ENCODE peak calls at places on chromosomes 12 and 14, in five cellular contexts. One of them, this sample, is unnamed.

GRCh38 chr14:103028161-103028767 is 29.1 kb downstream of the CDC42BPB start:
- DNase-seq in AG10803: no peak
- DNase-seq in foreskin fibroblast: no peak
- DNase-seq in upper lobe of right lung: no peak
- DNase-seq in B cell: no peak
- DNase-seq in this sample: no peak

GRCh38 chr12:2395352-2395977 is 342.7 kb downstream of the CACNA1C start:
- DNase-seq in B cell: peak
- DNase-seq in AG10803: peak
- DNase-seq in upper lobe of right lung: peak
- DNase-seq in foreskin fibroblast: peak
- DNase-seq in this sample: no peak

GRCh38 chr14:43901950-43902349 is 605.1 kb downstream of the FSCB start:
- DNase-seq in B cell: no peak
- DNase-seq in AG10803: no peak
- DNase-seq in upper lobe of right lung: no peak
- DNase-seq in foreskin fibroblast: no peak
- DNase-seq in this sample: no peak

GRCh38 chr12:43711348-43711747 is 47.2 kb downstream of the PUS7L start:
- DNase-seq in AG10803: no peak
- DNase-seq in upper lobe of right lung: no peak
- DNase-seq in foreskin fibroblast: no peak
- DNase-seq in B cell: no peak
- DNase-seq in this sample: no peak

GRCh38 chr12:46701356-46701755 is 124.4 kb downstream of the SLC38A4 start:
- DNase-seq in B cell: no peak
- DNase-seq in foreskin fibroblast: no peak
- DNase-seq in AG10803: no peak
- DNase-seq in upper lobe of right lung: no peak
- DNase-seq in this sample: no peak

GRCh38 chr12:89863332-89863938 is 154.8 kb upstream of the ATP2B1 start:
- DNase-seq in AG10803: no peak
- DNase-seq in upper lobe of right lung: no peak
- DNase-seq in foreskin fibroblast: no peak
- DNase-seq in B cell: no peak
- DNase-seq in this sample: no peak

GRCh38 chr14:57732886-57733285 is 133.0 kb downstream of the SLC35F4 start:
- DNase-seq in foreskin fibroblast: peak
- DNase-seq in AG10803: peak
- DNase-seq in B cell: no peak
- DNase-seq in upper lobe of right lung: no peak
- DNase-seq in this sample: no peak

GRCh38 chr14:55581011-55581806 is 1.2 kb downstream of the KTN1 start:
- DNase-seq in upper lobe of right lung: peak
- DNase-seq in B cell: peak
- DNase-seq in AG10803: peak
- DNase-seq in foreskin fibroblast: peak
- DNase-seq in this sample: no peak

GRCh38 chr12:104243551-104243950 is 28.0 kb downstream of the TXNRD1 start:
- DNase-seq in upper lobe of right lung: no peak
- DNase-seq in foreskin fibroblast: no peak
- DNase-seq in AG10803: peak
- DNase-seq in B cell: no peak
- DNase-seq in this sample: no peak

GRCh38 chr14:39320318-39320717 is 86.6 kb downstream of the MIA2 start:
- DNase-seq in foreskin fibroblast: no peak
- DNase-seq in B cell: no peak
- DNase-seq in upper lobe of right lung: no peak
- DNase-seq in AG10803: peak
- DNase-seq in this sample: no peak

GRCh38 chr12:116074686-116075085 is 202.8 kb downstream of the MED13L start:
- DNase-seq in upper lobe of right lung: no peak
- DNase-seq in AG10803: no peak
- DNase-seq in B cell: no peak
- DNase-seq in foreskin fibroblast: no peak
- DNase-seq in this sample: no peak

GRCh38 chr12:78096909-78097597 is 266.4 kb downstream of the NAV3 start:
- DNase-seq in upper lobe of right lung: no peak
- DNase-seq in AG10803: peak
- DNase-seq in foreskin fibroblast: peak
- DNase-seq in B cell: no peak
- DNase-seq in this sample: no peak

GRCh38 chr12:90152897-90153624 is 444.4 kb upstream of the ATP2B1 start:
- DNase-seq in foreskin fibroblast: peak
- DNase-seq in upper lobe of right lung: no peak
- DNase-seq in B cell: no peak
- DNase-seq in AG10803: peak
- DNase-seq in this sample: no peak

GRCh38 chr12:14841761-14842160 is 1.6 kb downstream of the ART4 start:
- DNase-seq in AG10803: peak
- DNase-seq in foreskin fibroblast: peak
- DNase-seq in upper lobe of right lung: no peak
- DNase-seq in B cell: no peak
- DNase-seq in this sample: no peak

GRCh38 chr12:24562761-24563392 is 386.0 kb downstream of the BCAT1 start:
- DNase-seq in foreskin fibroblast: no peak
- DNase-seq in upper lobe of right lung: peak
- DNase-seq in AG10803: peak
- DNase-seq in B cell: peak
- DNase-seq in this sample: no peak

GRCh38 chr12:92185052-92185451 is 39.4 kb upstream of the BTG1 start:
- DNase-seq in upper lobe of right lung: no peak
- DNase-seq in AG10803: no peak
- DNase-seq in foreskin fibroblast: no peak
- DNase-seq in B cell: no peak
- DNase-seq in this sample: no peak

GRCh38 chr12:57610553-57611115 is 601 bp upstream of the ARHGEF25 start:
- DNase-seq in foreskin fibroblast: no peak
- DNase-seq in AG10803: no peak
- DNase-seq in B cell: peak
- DNase-seq in upper lobe of right lung: no peak
- DNase-seq in this sample: no peak

GRCh38 chr12:124844411-124845397 is 19.0 kb downstream of the SCARB1 start:
- DNase-seq in upper lobe of right lung: no peak
- DNase-seq in AG10803: no peak
- DNase-seq in B cell: no peak
- DNase-seq in foreskin fibroblast: no peak
- DNase-seq in this sample: no peak

GRCh38 chr12:54229624-54230212 is 40.9 kb upstream of the SMUG1 start:
- DNase-seq in upper lobe of right lung: no peak
- DNase-seq in foreskin fibroblast: peak
- DNase-seq in AG10803: peak
- DNase-seq in B cell: no peak
- DNase-seq in this sample: no peak

GRCh38 chr14:91470216-91470615 is 39.9 kb downstream of the PPP4R3A start:
- DNase-seq in upper lobe of right lung: no peak
- DNase-seq in AG10803: no peak
- DNase-seq in B cell: no peak
- DNase-seq in foreskin fibroblast: no peak
- DNase-seq in this sample: no peak

GRCh38 chr12:90833228-90833627 is 121.7 kb downstream of the CCER1 start:
- DNase-seq in foreskin fibroblast: no peak
- DNase-seq in B cell: no peak
- DNase-seq in AG10803: no peak
- DNase-seq in upper lobe of right lung: no peak
- DNase-seq in this sample: no peak

GRCh38 chr12:104896710-104897109 is 61.4 kb downstream of the SLC41A2 start:
- DNase-seq in AG10803: no peak
- DNase-seq in B cell: no peak
- DNase-seq in foreskin fibroblast: no peak
- DNase-seq in upper lobe of right lung: no peak
- DNase-seq in this sample: no peak

GRCh38 chr14:94773017-94773681 is 3.2 kb upstream of the GSC start:
- DNase-seq in upper lobe of right lung: no peak
- DNase-seq in AG10803: no peak
- DNase-seq in B cell: no peak
- DNase-seq in foreskin fibroblast: no peak
- DNase-seq in this sample: no peak

GRCh38 chr14:104293231-104293841 is 154.9 kb downstream of the KIF26A start:
- DNase-seq in B cell: no peak
- DNase-seq in AG10803: no peak
- DNase-seq in upper lobe of right lung: peak
- DNase-seq in foreskin fibroblast: no peak
- DNase-seq in this sample: peak

GRCh38 chr12:50992814-50993213 is 33.4 kb downstream of the SLC11A2 start:
- DNase-seq in B cell: no peak
- DNase-seq in AG10803: peak
- DNase-seq in foreskin fibroblast: no peak
- DNase-seq in upper lobe of right lung: no peak
- DNase-seq in this sample: no peak

GRCh38 chr12:124506145-124506831 is 61.1 kb downstream of the NCOR2 start:
- DNase-seq in AG10803: peak
- DNase-seq in B cell: no peak
- DNase-seq in foreskin fibroblast: peak
- DNase-seq in upper lobe of right lung: peak
- DNase-seq in this sample: no peak

GRCh38 chr12:116916714-116917114 is 6.0 kb downstream of the FBXW8 start:
- DNase-seq in B cell: no peak
- DNase-seq in AG10803: peak
- DNase-seq in upper lobe of right lung: peak
- DNase-seq in foreskin fibroblast: peak
- DNase-seq in this sample: no peak

GRCh38 chr14:89418976-89419375 is 1.9 kb upstream of the FOXN3 start:
- DNase-seq in AG10803: no peak
- DNase-seq in B cell: no peak
- DNase-seq in foreskin fibroblast: no peak
- DNase-seq in upper lobe of right lung: peak
- DNase-seq in this sample: no peak

GRCh38 chr14:103157969-103158368 is 34.7 kb downstream of the TNFAIP2 start:
- DNase-seq in B cell: no peak
- DNase-seq in AG10803: no peak
- DNase-seq in upper lobe of right lung: no peak
- DNase-seq in foreskin fibroblast: no peak
- DNase-seq in this sample: no peak

GRCh38 chr14:33950320-33951182 is at the start of gene EGLN3:
- DNase-seq in AG10803: peak
- DNase-seq in upper lobe of right lung: peak
- DNase-seq in foreskin fibroblast: peak
- DNase-seq in B cell: peak
- DNase-seq in this sample: no peak

GRCh38 chr12:52629251-52630103 is 11.1 kb upstream of the KRT73 start:
- DNase-seq in B cell: no peak
- DNase-seq in foreskin fibroblast: no peak
- DNase-seq in upper lobe of right lung: no peak
- DNase-seq in AG10803: no peak
- DNase-seq in this sample: no peak

GRCh38 chr14:50479041-50479440 is 53.3 kb downstream of the MAP4K5 start:
- DNase-seq in AG10803: no peak
- DNase-seq in upper lobe of right lung: no peak
- DNase-seq in B cell: no peak
- DNase-seq in foreskin fibroblast: no peak
- DNase-seq in this sample: no peak

GRCh38 chr12:85725991-85726390 is 110.2 kb downstream of the RASSF9 start:
- DNase-seq in B cell: no peak
- DNase-seq in foreskin fibroblast: peak
- DNase-seq in AG10803: peak
- DNase-seq in upper lobe of right lung: no peak
- DNase-seq in this sample: no peak

DNA sequence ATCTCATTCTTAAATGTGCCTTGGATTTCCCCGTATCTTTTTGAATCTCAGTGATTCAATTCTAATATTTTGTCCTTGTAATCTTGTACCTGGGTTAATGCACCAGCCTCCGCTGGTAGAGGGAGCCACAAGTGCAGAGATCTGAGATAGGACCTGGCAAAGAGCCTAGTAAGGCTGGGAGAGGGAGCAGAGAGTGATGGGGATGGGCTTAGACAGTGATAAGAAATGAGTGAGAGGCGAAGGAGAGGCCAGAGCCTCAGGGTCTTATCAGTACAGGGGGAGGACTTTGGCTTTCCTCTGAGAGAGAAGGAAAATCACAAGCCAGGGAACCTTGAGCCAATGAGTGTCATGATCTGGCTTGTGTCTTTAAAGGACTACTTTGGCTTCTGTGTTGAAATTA is 30.5 kb upstream of the LMNTD1 start:
- DNase-seq in B cell: no peak
- DNase-seq in AG10803: no peak
- DNase-seq in upper lobe of right lung: no peak
- DNase-seq in foreskin fibroblast: no peak
- DNase-seq in this sample: no peak
- TF ChIP-seq CTCF in B cell: no peak
- TF ChIP-seq CTCF in AG10803: no peak
- TF ChIP-seq CTCF in upper lobe of right lung: peak
- TF ChIP-seq CTCF in foreskin fibroblast: no peak
- TF ChIP-seq CTCF in this sample: peak

GRCh38 chr12:48965447-48965846 is 6.1 kb downstream of the WNT10B start:
- DNase-seq in upper lobe of right lung: no peak
- DNase-seq in foreskin fibroblast: no peak
- DNase-seq in AG10803: peak
- DNase-seq in B cell: no peak
- DNase-seq in this sample: no peak
- TF ChIP-seq CTCF in upper lobe of right lung: no peak
- TF ChIP-seq CTCF in foreskin fibroblast: peak
- TF ChIP-seq CTCF in AG10803: peak
- TF ChIP-seq CTCF in B cell: no peak
- TF ChIP-seq CTCF in this sample: peak

GRCh38 chr12:13362260-13362841 is 165.8 kb downstream of the EMP1 start:
- DNase-seq in B cell: peak
- DNase-seq in AG10803: peak
- DNase-seq in upper lobe of right lung: peak
- DNase-seq in foreskin fibroblast: peak
- DNase-seq in this sample: no peak
- TF ChIP-seq CTCF in B cell: peak
- TF ChIP-seq CTCF in AG10803: peak
- TF ChIP-seq CTCF in upper lobe of right lung: peak
- TF ChIP-seq CTCF in foreskin fibroblast: peak
- TF ChIP-seq CTCF in this sample: peak

GRCh38 chr14:99183716-99184115 is 88.3 kb downstream of the BCL11B start:
- DNase-seq in B cell: no peak
- DNase-seq in AG10803: no peak
- DNase-seq in foreskin fibroblast: no peak
- DNase-seq in upper lobe of right lung: no peak
- DNase-seq in this sample: no peak
- TF ChIP-seq CTCF in B cell: no peak
- TF ChIP-seq CTCF in AG10803: no peak
- TF ChIP-seq CTCF in foreskin fibroblast: no peak
- TF ChIP-seq CTCF in upper lobe of right lung: no peak
- TF ChIP-seq CTCF in this sample: no peak

GRCh38 chr12:94900496-94900895 is 103.0 kb downstream of the NDUFA12 start:
- DNase-seq in upper lobe of right lung: no peak
- DNase-seq in AG10803: no peak
- DNase-seq in foreskin fibroblast: no peak
- DNase-seq in B cell: no peak
- DNase-seq in this sample: no peak

GRCh38 chr12:94892544-94893267 is 110.8 kb downstream of the NDUFA12 start:
- DNase-seq in AG10803: no peak
- DNase-seq in upper lobe of right lung: no peak
- DNase-seq in B cell: no peak
- DNase-seq in foreskin fibroblast: no peak
- DNase-seq in this sample: no peak

DNA sequence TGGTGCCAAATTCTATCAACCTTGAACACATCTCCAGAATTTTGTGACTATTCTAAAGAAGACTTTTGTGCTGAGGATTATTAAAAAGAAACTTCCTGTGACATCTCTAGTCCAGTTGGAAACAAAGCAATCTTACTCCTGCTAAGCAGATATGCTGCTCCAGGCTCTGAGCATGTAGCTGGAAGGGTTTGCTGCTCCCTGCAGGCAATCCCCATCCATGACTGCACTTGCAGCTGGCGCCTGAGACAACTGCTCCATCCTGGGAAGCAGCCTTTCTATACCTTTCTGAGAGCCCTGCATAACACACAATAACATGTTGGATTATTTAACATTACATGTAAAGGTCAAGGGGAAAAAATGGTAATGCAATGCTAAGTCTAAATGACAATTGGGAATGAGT is 105.1 kb downstream of the NDUFA12 start:
- DNase-seq in B cell: no peak
- DNase-seq in upper lobe of right lung: no peak
- DNase-seq in AG10803: peak
- DNase-seq in foreskin fibroblast: no peak
- DNase-seq in this sample: no peak
- TF ChIP-seq CTCF in B cell: no peak
- TF ChIP-seq CTCF in upper lobe of right lung: peak
- TF ChIP-seq CTCF in AG10803: peak
- TF ChIP-seq CTCF in foreskin fibroblast: peak
- TF ChIP-seq CTCF in this sample: peak